ENCODE peak calls at places on chromosomes 2 and 18, in six cellular contexts. H is HCT116, I is SK-N-SH, K is cardiac muscle cell, G is AG10803, Y is WERI-Rb-1. X is an unnamed sample.

GRCh38 chr2:232530626-232531260 is 4.8 kb downstream of the CHRND start:
- DNase-seq in H (no peak), I (peak; percentile 21), K (no peak), G (no peak), Y (no peak), X (no peak)

GRCh38 chr2:155145758-155146229 is 447.3 kb downstream of the KCNJ3 start:
- DNase-seq in H (no peak), I (no peak), K (peak; percentile 12), G (no peak), Y (no peak), X (no peak)

GRCh38 chr18:79478484-79479113 is 82.9 kb downstream of the NFATC1 start:
- DNase-seq in H (no peak), I (no peak), K (no peak), G (no peak), Y (no peak), X (no peak)

GRCh38 chr2:109145286-109145685 is 16.3 kb downstream of the SH3RF3 start:
- DNase-seq in H (no peak), I (no peak), K (no peak), G (no peak), Y (no peak), X (no peak)

GRCh38 chr2:64338910-64339500 is 115.0 kb upstream of the LGALSL start:
- DNase-seq in H (no peak), I (no peak), K (no peak), G (no peak), Y (peak; percentile 68), X (peak; percentile 24)

GRCh38 chr18:8685141-8685913 is 20.0 kb upstream of the MTCL1 start:
- DNase-seq in H (no peak), I (no peak), K (no peak), G (peak; percentile 74), Y (peak; percentile 88), X (peak; percentile 59)

GRCh38 chr18:59455728-59456276 is 96.7 kb upstream of the LMAN1 start:
- DNase-seq in H (no peak), I (no peak), K (peak; percentile 18), G (no peak), Y (no peak), X (no peak)

GRCh38 chr2:221096651-221097567 is 475.2 kb downstream of the EPHA4 start:
- DNase-seq in H (no peak), I (no peak), K (no peak), G (no peak), Y (no peak), X (peak; percentile 20)

GRCh38 chr18:57428221-57429150 is 6.7 kb upstream of the ONECUT2 start:
- DNase-seq in H (no peak), I (no peak), K (no peak), G (no peak), Y (no peak), X (no peak)

GRCh38 chr2:104487381-104487780 is 366.5 kb upstream of the POU3F3 start:
- DNase-seq in H (no peak), I (no peak), K (no peak), G (no peak), Y (no peak), X (no peak)

GRCh38 chr2:64592994-64593655 is 60.6 kb downstream of the SERTAD2 start:
- DNase-seq in H (no peak), I (no peak), K (no peak), G (peak; percentile 37), Y (no peak), X (no peak)

GRCh38 chr2:26274058-26274613 is 29.4 kb downstream of the HADHB start:
- DNase-seq in H (no peak), I (no peak), K (no peak), G (peak; percentile 99), Y (no peak), X (peak; percentile 43)

GRCh38 chr2:238974510-238975166 is 126.8 kb downstream of the TWIST2 start:
- DNase-seq in H (peak; percentile 22), I (no peak), K (no peak), G (peak; percentile 92), Y (no peak), X (peak; percentile 81)

GRCh38 chr2:195559431-195559914 is 97.6 kb upstream of the SLC39A10 start:
- DNase-seq in H (no peak), I (no peak), K (no peak), G (peak; percentile 97), Y (no peak), X (peak; percentile 76)

GRCh38 chr2:133287709-133288108 is 280.6 kb downstream of the NCKAP5 start:
- DNase-seq in H (no peak), I (no peak), K (no peak), G (peak; percentile 56), Y (no peak), X (peak; percentile 6)

GRCh38 chr2:40363631-40364030 is 88.3 kb downstream of the SLC8A1 start:
- DNase-seq in H (no peak), I (no peak), K (no peak), G (peak; percentile 77), Y (no peak), X (peak; percentile 54)

GRCh38 chr2:148527488-148528340 is 116.8 kb upstream of the EPC2 start:
- DNase-seq in H (no peak), I (no peak), K (no peak), G (no peak), Y (no peak), X (no peak)

GRCh38 chr2:82852787-82853186 is 1606.3 kb downstream of the SUCLG1 start:
- DNase-seq in H (no peak), I (no peak), K (no peak), G (no peak), Y (no peak), X (no peak)

GRCh38 chr18:6219116-6219717 is 195.5 kb downstream of the L3MBTL4 start:
- DNase-seq in H (no peak), I (peak; percentile 49), K (peak; percentile 74), G (peak; percentile 49), Y (peak; percentile 58), X (peak; percentile 55)

GRCh38 chr2:4336855-4337254 is 633.5 kb downstream of the DCDC2C start:
- DNase-seq in H (no peak), I (no peak), K (no peak), G (no peak), Y (no peak), X (no peak)

GRCh38 chr2:201515573-201516246 is 64.2 kb downstream of the STRADB start:
- DNase-seq in H (no peak), I (no peak), K (no peak), G (no peak), Y (no peak), X (no peak)

GRCh38 chr18:31835528-31836138 is 75.0 kb upstream of the SLC25A52 start:
- DNase-seq in H (no peak), I (no peak), K (no peak), G (peak; percentile 1), Y (no peak), X (peak; percentile 2)

GRCh38 chr2:73202156-73203054 is at the start of gene NOTO:
- DNase-seq in H (no peak), I (peak; percentile 73), K (peak; percentile 28), G (no peak), Y (no peak), X (no peak)

GRCh38 chr2:168913495-168913894 is 12.4 kb downstream of the G6PC2 start:
- DNase-seq in H (no peak), I (no peak), K (no peak), G (no peak), Y (no peak), X (no peak)

GRCh38 chr2:18630941-18631340 is 41.6 kb upstream of the NT5C1B start:
- DNase-seq in H (no peak), I (no peak), K (no peak), G (peak; percentile 43), Y (no peak), X (no peak)

GRCh38 chr2:53473762-53474161 is 293.8 kb upstream of the CHAC2 start:
- DNase-seq in H (no peak), I (no peak), K (no peak), G (no peak), Y (no peak), X (no peak)
- H3K4me3 ChIP-seq in H (no peak overlapping the region), I (no peak overlapping the region), K (no peak overlapping the region), G (no peak overlapping the region), Y (no peak overlapping the region), X (no peak overlapping the region)

GRCh38 chr2:160647967-160648685 is 154.5 kb upstream of the RBMS1 start:
- DNase-seq in H (no peak), I (no peak), K (no peak), G (no peak), Y (no peak), X (no peak)
- TF ChIP-seq CTCF in H (no peak), I (no peak), K (no peak), G (no peak), Y (no peak), X (no peak)

DNA sequence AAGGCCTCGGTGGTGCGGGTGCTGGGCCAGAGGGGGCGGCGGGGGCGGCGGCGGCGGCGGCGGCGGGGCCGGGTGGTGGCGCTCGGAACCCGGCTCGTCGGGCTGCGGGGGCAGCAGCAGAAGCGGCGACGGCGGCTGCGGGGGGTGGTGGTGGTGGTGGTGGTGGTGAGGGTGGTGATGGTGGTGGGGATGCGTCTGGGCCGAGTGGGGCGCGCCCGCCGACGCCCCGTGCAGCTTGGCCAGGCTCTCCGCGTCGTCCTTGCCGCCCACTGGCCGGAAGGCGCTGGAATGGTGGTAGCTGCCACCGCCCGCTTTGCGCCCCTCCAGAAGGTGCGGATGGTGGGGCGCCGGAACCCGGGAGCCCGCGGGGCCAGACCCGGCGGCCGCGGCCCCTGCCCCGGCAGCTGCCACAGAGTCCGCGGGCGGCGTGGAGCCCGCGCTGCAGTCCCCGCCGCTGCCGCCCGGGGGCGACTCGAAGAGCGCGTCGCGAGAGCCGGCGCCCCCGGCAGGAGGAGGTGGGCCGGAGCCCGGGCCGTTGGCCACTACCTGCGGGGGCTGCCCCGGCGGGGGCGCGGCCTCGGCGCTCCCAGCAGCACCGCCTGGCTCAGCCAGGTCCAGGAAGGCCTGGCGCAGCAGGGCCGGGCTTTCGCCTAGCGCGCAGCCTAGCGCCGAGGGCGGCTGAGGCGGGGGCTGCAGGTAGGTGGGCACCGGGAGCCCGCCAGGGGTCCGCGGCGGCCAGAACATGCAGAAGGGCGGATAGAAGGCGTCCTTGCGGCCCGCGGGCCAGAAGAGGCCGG is 4.2 kb downstream of the SKOR2 start:
- DNase-seq in H (no peak), I (peak; percentile 90), K (peak; percentile 53), G (no peak), Y (peak; percentile 79), X (no peak)
- H3K4me3 ChIP-seq in H (no peak overlapping the region), I (peak overlapping the region; percentile 9), K (peak overlapping the region; percentile 6), G (no peak overlapping the region), Y (peak overlapping the region; percentile 52), X (no peak overlapping the region)

GRCh38 chr2:53035153-53035552 is 732.5 kb upstream of the CHAC2 start:
- DNase-seq in H (no peak), I (no peak), K (no peak), G (no peak), Y (no peak), X (no peak)

GRCh38 chr2:53036196-53036595 is 731.4 kb upstream of the CHAC2 start:
- DNase-seq in H (no peak), I (no peak), K (no peak), G (peak; percentile 68), Y (no peak), X (peak; percentile 59)

DNA sequence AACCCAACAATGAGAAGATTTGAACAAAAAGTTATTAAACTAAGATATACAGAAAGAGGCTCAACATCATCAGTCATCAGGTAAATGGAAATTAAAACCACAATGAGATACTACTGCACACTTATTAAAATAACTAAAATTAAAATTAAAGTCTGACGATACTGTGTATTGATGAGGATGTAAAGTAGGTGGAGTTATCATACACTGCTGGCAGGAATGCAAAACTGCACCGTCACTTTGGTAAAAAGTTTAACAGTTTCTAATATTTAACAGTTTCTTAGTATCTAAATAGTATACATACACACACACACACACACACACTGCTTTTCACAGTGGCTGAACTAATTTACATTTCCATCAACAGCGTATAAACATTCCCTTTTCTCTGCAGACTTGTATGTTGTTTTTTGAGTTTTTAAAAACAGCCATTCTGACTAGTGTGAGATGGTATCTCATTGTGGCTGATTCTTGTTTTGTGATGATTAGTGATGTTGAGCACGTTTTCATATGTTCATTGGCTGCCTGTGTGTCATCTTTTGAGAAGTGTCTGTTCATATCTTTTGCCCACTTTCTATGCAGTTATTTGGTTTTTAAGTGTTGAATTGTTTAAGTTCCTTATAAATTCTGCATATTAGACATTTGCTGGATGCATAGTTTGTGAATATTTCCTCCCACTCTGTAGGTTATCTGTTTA is 726.9 kb upstream of the CHAC2 start:
- DNase-seq in H (no peak), I (no peak), K (no peak), G (no peak), Y (no peak), X (no peak)
- TF ChIP-seq CTCF in H (no peak), I (peak; percentile 45), K (peak; percentile 6), G (no peak), Y (no peak), X (peak; percentile 24)